ENCODE peak calls at places on chromosomes 4 and X, in nine cellular contexts. O, M, Z, B, C, W, U, J and Q are unnamed samples. For H3K4me1, the result is how much of the 10 kb centered on the place peaks cover.

GRCh38 chrX:153646620-153647373 is at the start of gene DUSP9:
- DNase-seq in J (peak), Z (peak), U (peak), C (no peak), B (no peak), M (peak), W (peak), O (peak), Q (peak)

GRCh38 chrX:150150081-150150779 is 211.9 kb upstream of the EOLA2 start:
- DNase-seq in J (no peak), C (no peak), Z (no peak), M (no peak), B (no peak), W (no peak), O (no peak), U (no peak), Q (no peak)

GRCh38 chr4:82362565-82362964 is 11.2 kb downstream of the HNRNPD start:
- DNase-seq in W (no peak), U (no peak), C (no peak), O (no peak), J (no peak), B (no peak), M (no peak), Z (no peak), Q (peak)

GRCh38 chr4:122099896-122100295 is 52.2 kb upstream of the BLTP1 start:
- DNase-seq in C (no peak), Z (no peak), J (no peak), B (no peak), O (no peak), U (no peak), W (no peak), M (no peak), Q (no peak)

GRCh38 chr4:84968936-84969335 is 2.4 kb upstream of the WDFY3 start:
- DNase-seq in U (no peak), W (no peak), M (no peak), B (no peak), J (no peak), O (no peak), Z (no peak), C (no peak), Q (no peak)

GRCh38 chr4:78863991-78864390 is 75.2 kb downstream of the PAQR3 start:
- DNase-seq in Z (no peak), C (no peak), O (no peak), M (no peak), W (no peak), U (no peak), J (no peak), B (no peak), Q (no peak)

GRCh38 chr4:127219247-127219646 is 413.5 kb upstream of the INTU start:
- DNase-seq in W (no peak), B (no peak), U (no peak), O (no peak), C (no peak), J (no peak), Z (no peak), M (no peak), Q (no peak)

GRCh38 chr4:37073226-37073840 is 171.2 kb upstream of the NWD2 start:
- DNase-seq in U (peak), Z (peak), C (no peak), B (no peak), O (no peak), W (no peak), J (no peak), M (no peak), Q (no peak)

GRCh38 chr4:110621328-110621812 is 1.5 kb downstream of the PITX2 start:
- DNase-seq in J (no peak), U (no peak), W (no peak), Z (no peak), O (peak), C (no peak), B (no peak), M (peak), Q (no peak)

GRCh38 chr4:70927502-70928139 is 25.5 kb downstream of the MOB1B start:
- DNase-seq in W (no peak), C (no peak), Z (no peak), U (no peak), O (peak), J (no peak), M (no peak), B (no peak), Q (no peak)

GRCh38 chr4:7618361-7618760 is 183.6 kb upstream of the PSAPL1 start:
- DNase-seq in O (no peak), U (no peak), Z (no peak), W (no peak), C (no peak), B (no peak), J (no peak), M (no peak), Q (no peak)

GRCh38 chr4:8582436-8582835 is 2.2 kb downstream of the GPR78 start:
- DNase-seq in M (no peak), B (no peak), O (no peak), C (no peak), W (no peak), Z (no peak), U (peak), J (no peak), Q (peak)

GRCh38 chr4:7734651-7735260 is 204.9 kb downstream of the AFAP1 start:
- DNase-seq in J (no peak), U (no peak), M (peak), C (no peak), W (no peak), B (no peak), O (no peak), Z (no peak), Q (peak)

GRCh38 chrX:23364416-23364815 is 29.8 kb downstream of the PTCHD1 start:
- DNase-seq in C (no peak), B (no peak), J (no peak), M (no peak), O (no peak), U (no peak), Z (no peak), W (no peak), Q (no peak)

GRCh38 chr4:6535329-6535692 is 39.7 kb upstream of the MAN2B2 start:
- DNase-seq in J (no peak), M (no peak), C (no peak), B (no peak), W (no peak), Z (no peak), O (no peak), U (no peak), Q (peak)

GRCh38 chr4:107258359-107258758 is 222.2 kb upstream of the DKK2 start:
- DNase-seq in J (no peak), B (no peak), U (no peak), M (no peak), O (no peak), W (no peak), C (no peak), Z (no peak), Q (no peak)

GRCh38 chrX:154728791-154729190 is 22.1 kb downstream of the GAB3 start:
- DNase-seq in M (no peak), U (no peak), J (no peak), C (no peak), O (no peak), W (no peak), B (no peak), Z (no peak), Q (no peak)

GRCh38 chrX:154727418-154728323 is 23.2 kb downstream of the GAB3 start:
- DNase-seq in J (peak), O (no peak), B (peak), M (no peak), Z (no peak), U (no peak), C (no peak), W (no peak), Q (no peak)

GRCh38 chrX:154730271-154730883 is 20.5 kb downstream of the GAB3 start:
- DNase-seq in W (no peak), U (no peak), J (peak), M (no peak), C (no peak), B (no peak), Z (peak), O (no peak), Q (no peak)

GRCh38 chrX:154731203-154731602 is 19.7 kb downstream of the GAB3 start:
- DNase-seq in J (no peak), M (no peak), B (no peak), Z (no peak), C (no peak), O (no peak), U (no peak), W (no peak), Q (no peak)

DNA sequence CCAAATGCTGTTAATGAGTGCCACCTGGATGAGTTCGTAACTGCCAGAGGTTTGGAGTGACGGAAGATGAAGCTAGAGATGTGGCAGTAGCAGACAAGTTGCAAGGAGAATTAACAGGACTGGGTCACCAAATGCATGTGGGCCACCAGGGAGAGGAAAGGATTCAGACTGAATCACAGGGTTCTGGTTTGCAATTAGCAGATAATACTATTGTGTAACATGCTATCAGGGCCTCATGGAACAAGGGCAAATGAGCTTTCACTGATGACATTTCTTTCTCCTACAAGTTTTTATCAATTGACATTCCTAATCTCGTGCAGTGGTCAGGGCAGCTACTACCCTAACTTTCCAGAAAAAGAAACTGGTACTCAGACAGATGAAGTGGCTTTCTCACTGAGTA is 21.4 kb downstream of the GAB3 start:
- DNase-seq in B (no peak), U (no peak), M (no peak), C (no peak), W (no peak), J (no peak), Z (no peak), O (no peak), Q (no peak)
- H3K4me1 ChIP-seq in B (under half), U (under half), M (half or more), C (under half), W (under half), J (under half), Z (under half), O (under half), Q (half or more)

GRCh38 chr4:168711197-168712120 is 214.6 kb downstream of the PALLD start:
- DNase-seq in Z (no peak), O (no peak), U (no peak), C (no peak), B (no peak), W (no peak), M (no peak), J (no peak), Q (no peak)
- TF ChIP-seq POLR2AphosphoS5 in Z (no peak), O (no peak), U (no peak), C (no peak), B (no peak), W (no peak), M (no peak), J (no peak), Q (no peak)

GRCh38 chrX:148310402-148311200 is 189.8 kb upstream of the AFF2 start:
- DNase-seq in O (no peak), J (no peak), C (no peak), U (no peak), M (no peak), B (no peak), W (no peak), Z (no peak), Q (no peak)
- H3K4me3 ChIP-seq in O (no peak), J (no peak), C (no peak), U (no peak), M (no peak), B (no peak), W (no peak), Z (no peak), Q (no peak)

GRCh38 chr4:155675709-155676429 is 9.2 kb downstream of the GUCY1A1 start:
- DNase-seq in W (no peak), C (no peak), J (no peak), B (no peak), U (no peak), O (no peak), M (no peak), Z (no peak), Q (no peak)
- H3K4me1 ChIP-seq in W (under half), C (under half), J (under half), B (under half), U (under half), O (under half), M (under half), Z (under half), Q (under half)

GRCh38 chrX:69179380-69179911 is 14.2 kb upstream of the PJA1 start:
- DNase-seq in Z (no peak), O (peak), U (peak), C (no peak), M (no peak), W (no peak), J (no peak), B (no peak), Q (no peak)
- TF ChIP-seq POLR2AphosphoS5 in Z (no peak), O (no peak), U (no peak), C (no peak), M (no peak), W (no peak), J (no peak), B (no peak), Q (no peak)

DNA sequence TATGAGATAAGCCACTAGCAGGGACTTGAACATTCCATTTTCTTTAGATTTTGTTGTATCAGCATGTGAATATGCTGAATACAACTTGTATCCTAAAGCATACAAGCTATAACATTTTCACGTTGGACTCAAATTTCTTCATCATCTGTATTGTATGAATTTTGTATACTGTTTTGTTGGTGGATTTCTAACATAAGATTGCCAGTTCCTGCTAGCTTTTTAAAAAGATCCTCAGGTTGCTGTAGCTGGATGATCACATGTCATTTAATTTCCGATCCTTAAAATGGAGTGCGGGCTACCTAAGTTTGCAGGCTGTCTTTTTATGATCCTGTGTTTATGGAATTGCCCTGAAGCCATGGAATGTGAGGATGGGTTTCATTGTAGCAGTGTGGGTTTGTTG is 6.9 kb downstream of the PDLIM5 start:
- DNase-seq in M (no peak), W (no peak), B (no peak), O (no peak), J (no peak), Z (no peak), U (no peak), C (no peak), Q (no peak)
- H3K4me3 ChIP-seq in M (no peak), W (no peak), B (no peak), O (no peak), J (no peak), Z (no peak), U (no peak), C (no peak), Q (no peak)

GRCh38 chr4:184450743-184451142 is 23.6 kb downstream of the IRF2 start:
- DNase-seq in W (no peak), O (no peak), J (no peak), B (no peak), M (no peak), U (peak), C (no peak), Z (no peak), Q (no peak)

GRCh38 chr4:184448828-184449227 is 25.5 kb downstream of the IRF2 start:
- DNase-seq in M (no peak), Z (no peak), C (no peak), B (peak), U (no peak), W (no peak), O (no peak), J (no peak), Q (no peak)

GRCh38 chr4:184453402-184454160 is 20.8 kb downstream of the IRF2 start:
- DNase-seq in Z (peak), C (no peak), U (no peak), M (no peak), J (no peak), W (no peak), B (no peak), O (peak), Q (no peak)

GRCh38 chr4:184450045-184450444 is 24.3 kb downstream of the IRF2 start:
- DNase-seq in Z (no peak), U (no peak), C (no peak), M (no peak), J (no peak), W (no peak), O (no peak), B (no peak), Q (no peak)

GRCh38 chr4:184451726-184452125 is 22.6 kb downstream of the IRF2 start:
- DNase-seq in M (no peak), B (no peak), O (no peak), W (no peak), Z (peak), J (no peak), U (peak), C (no peak), Q (no peak)
- H3K4me1 ChIP-seq in M (half or more), B (under half), O (half or more), W (under half), Z (under half), J (half or more), U (under half), C (under half), Q (half or more)

GRCh38 chr4:185723619-185724150 is 88.3 kb downstream of the SORBS2 start:
- DNase-seq in J (no peak), W (no peak), Z (no peak), B (no peak), M (no peak), O (no peak), U (no peak), C (no peak), Q (no peak)
- TF ChIP-seq POLR2AphosphoS5 in J (no peak), W (no peak), Z (no peak), B (no peak), M (no peak), O (no peak), U (no peak), C (no peak), Q (no peak)